ENCODE peak calls at places on chromosome 4, in eight cellular contexts. J is HFF-Myc, W is BJ, H is neural progenitor cell, K is fibroblast of pulmonary artery, I is brain microvascular endothelial cell, Y is SK-N-SH, T is NB4. Z is an unnamed sample.

GRCh38 chr4:98242538-98242937 is 18.6 kb upstream of the RAP1GDS1 start:
- DNase-seq in T (no peak), H (no peak), I (no peak), K (no peak), W (no peak), J (no peak), Y (no peak), Z (no peak)

GRCh38 chr4:109588176-109588575 is 28.1 kb downstream of the MCUB start:
- DNase-seq in T (no peak), I (no peak), Y (no peak), W (no peak), H (no peak), J (no peak), K (no peak), Z (no peak)

GRCh38 chr4:120995611-120996010 is 73.1 kb upstream of the PRDM5 start:
- DNase-seq in T (no peak), I (no peak), J (no peak), K (no peak), W (no peak), Y (no peak), H (no peak), Z (no peak)

GRCh38 chr4:86831262-86832090 is 17.7 kb downstream of the SLC10A6 start:
- DNase-seq in Y (no peak), T (no peak), K (peak), J (peak), W (peak), H (no peak), I (peak), Z (peak)

GRCh38 chr4:113446019-113446418 is 315.5 kb downstream of the CAMK2D start:
- DNase-seq in K (peak), W (no peak), H (peak), J (no peak), T (no peak), I (no peak), Y (no peak), Z (peak)

GRCh38 chr4:3070709-3071500 is 3.4 kb downstream of the HTT-AS start:
- DNase-seq in I (peak), J (no peak), H (no peak), Y (no peak), W (no peak), K (no peak), T (no peak), Z (no peak)

GRCh38 chr4:57147335-57148060 is 37.3 kb upstream of the IGFBP7 start:
- DNase-seq in I (peak), W (peak), K (peak), J (no peak), H (no peak), T (no peak), Y (no peak), Z (peak)

GRCh38 chr4:156584100-156584499 is 387.5 kb downstream of the PDGFC start:
- DNase-seq in I (no peak), K (peak), J (no peak), T (peak), Y (no peak), W (no peak), H (no peak), Z (no peak)

GRCh38 chr4:141328550-141329173 is 108.0 kb downstream of the ZNF330 start:
- DNase-seq in H (no peak), T (no peak), I (no peak), J (no peak), W (no peak), K (no peak), Y (no peak), Z (peak)

GRCh38 chr4:78864405-78865024 is 74.7 kb downstream of the PAQR3 start:
- DNase-seq in T (peak), J (peak), H (peak), Y (peak), W (peak), K (peak), I (peak), Z (peak)

GRCh38 chr4:6633091-6633906 is 7.2 kb upstream of the MRFAP1 start:
- DNase-seq in W (no peak), J (no peak), T (peak), Y (no peak), I (no peak), K (peak), H (peak), Z (peak)

GRCh38 chr4:133150643-133151300 is 1.7 kb downstream of the PCDH10 start:
- DNase-seq in I (peak), T (no peak), J (no peak), K (peak), W (no peak), H (peak), Y (peak), Z (no peak)

GRCh38 chr4:24516926-24517325 is 67.4 kb downstream of the DHX15 start:
- DNase-seq in T (no peak), H (no peak), W (no peak), I (no peak), Y (no peak), K (no peak), J (no peak), Z (no peak)

GRCh38 chr4:73816814-73817213 is 19.7 kb upstream of the CXCL6 start:
- DNase-seq in Y (no peak), K (peak), T (peak), I (peak), J (peak), H (no peak), W (peak), Z (peak)

GRCh38 chr4:109233585-109233984 is 68.9 kb downstream of the COL25A1 start:
- DNase-seq in T (no peak), W (no peak), I (no peak), K (no peak), Y (no peak), J (no peak), H (no peak), Z (no peak)

GRCh38 chr4:7194251-7195137 is 2.2 kb downstream of the SORCS2 start:
- DNase-seq in H (peak), T (peak), Y (peak), I (no peak), W (no peak), J (no peak), K (peak), Z (no peak)

GRCh38 chr4:35247047-35247446 is 997.3 kb downstream of the ARAP2 start:
- DNase-seq in I (no peak), W (no peak), J (no peak), K (no peak), T (no peak), H (no peak), Y (no peak), Z (no peak)

GRCh38 chr4:36024901-36025610 is 219.3 kb downstream of the ARAP2 start:
- DNase-seq in W (no peak), H (no peak), K (no peak), I (no peak), J (no peak), T (no peak), Y (no peak), Z (no peak)

GRCh38 chr4:131613086-131613823 is 1535.8 kb upstream of the PCDH10 start:
- DNase-seq in K (no peak), I (no peak), H (no peak), T (no peak), Y (no peak), J (no peak), W (no peak), Z (no peak)

GRCh38 chr4:76078033-76078613 is 3.6 kb downstream of the ART3 start:
- DNase-seq in Y (no peak), J (no peak), K (peak), W (no peak), T (no peak), I (no peak), H (no peak), Z (peak)
- H3K4me3 ChIP-seq in Y (no peak), J (no peak), K (no peak), W (no peak), T (no peak), I (no peak), H (no peak), Z (no peak)

DNA sequence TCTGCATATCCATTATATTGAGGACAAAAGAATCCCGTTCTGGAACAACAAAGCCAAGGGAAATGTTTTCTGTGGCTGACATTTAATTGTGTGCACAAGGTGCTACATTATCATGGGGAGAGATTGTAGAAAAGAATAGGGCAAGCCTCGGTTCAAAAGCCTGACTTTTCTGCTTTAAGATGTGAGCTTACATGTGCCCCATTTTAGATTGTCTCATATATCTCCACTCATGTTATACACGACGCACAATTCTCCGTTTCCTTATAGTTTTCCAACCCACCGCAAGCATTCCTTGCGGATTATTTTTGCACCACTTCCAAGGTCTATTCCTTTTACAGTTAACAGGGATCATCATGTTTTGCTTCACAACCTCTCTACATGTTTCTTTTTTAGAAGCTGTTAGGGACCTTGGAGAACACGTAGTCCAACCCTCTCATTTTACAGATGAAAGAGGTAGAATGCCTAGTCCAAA is 99.6 kb upstream of the MAML3 start:
- DNase-seq in Y (no peak), T (no peak), H (no peak), J (no peak), W (no peak), K (no peak), I (no peak), Z (no peak)
- H3K4me3 ChIP-seq in Y (peak), T (no peak), H (no peak), J (no peak), W (no peak), K (no peak), I (no peak), Z (no peak)

DNA sequence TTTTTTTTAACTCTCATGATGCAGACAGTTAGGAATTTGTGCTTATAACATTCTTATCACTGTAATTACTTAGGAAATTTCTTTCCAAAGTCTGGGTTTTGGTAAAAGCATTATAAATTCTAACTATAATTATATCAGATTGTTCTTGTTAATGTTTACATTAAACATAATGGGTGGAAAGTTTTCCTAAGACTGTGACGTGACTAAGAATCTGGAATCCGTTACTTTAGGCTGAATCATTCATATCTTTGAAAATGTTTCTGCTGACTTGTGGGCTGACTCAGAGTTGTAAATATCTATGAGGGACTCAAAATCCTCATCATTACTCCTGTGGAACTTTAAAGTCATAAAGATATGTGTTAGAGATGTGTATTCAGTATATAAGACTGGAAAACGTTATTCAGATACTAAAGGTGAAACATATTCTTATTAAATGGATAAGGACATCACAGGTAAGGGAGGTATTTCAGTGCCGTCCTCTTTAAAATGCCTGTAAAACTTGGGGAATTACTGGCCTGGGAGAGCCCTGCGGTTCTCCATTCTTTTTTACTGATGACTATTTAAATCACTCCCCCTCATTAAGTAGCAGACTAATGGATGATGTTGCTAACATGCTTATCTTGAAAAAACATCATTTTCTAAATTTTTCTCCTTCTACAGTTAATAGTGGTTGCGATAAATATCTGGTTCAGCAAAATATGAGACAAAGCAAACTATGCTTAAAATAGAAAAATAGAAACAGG is 159.0 kb downstream of the DCLK2 start:
- DNase-seq in Y (no peak), W (peak), I (peak), K (peak), T (no peak), H (no peak), J (peak), Z (peak)
- H3K4me3 ChIP-seq in Y (peak), W (no peak), I (peak), K (no peak), T (no peak), H (no peak), J (no peak), Z (no peak)

DNA sequence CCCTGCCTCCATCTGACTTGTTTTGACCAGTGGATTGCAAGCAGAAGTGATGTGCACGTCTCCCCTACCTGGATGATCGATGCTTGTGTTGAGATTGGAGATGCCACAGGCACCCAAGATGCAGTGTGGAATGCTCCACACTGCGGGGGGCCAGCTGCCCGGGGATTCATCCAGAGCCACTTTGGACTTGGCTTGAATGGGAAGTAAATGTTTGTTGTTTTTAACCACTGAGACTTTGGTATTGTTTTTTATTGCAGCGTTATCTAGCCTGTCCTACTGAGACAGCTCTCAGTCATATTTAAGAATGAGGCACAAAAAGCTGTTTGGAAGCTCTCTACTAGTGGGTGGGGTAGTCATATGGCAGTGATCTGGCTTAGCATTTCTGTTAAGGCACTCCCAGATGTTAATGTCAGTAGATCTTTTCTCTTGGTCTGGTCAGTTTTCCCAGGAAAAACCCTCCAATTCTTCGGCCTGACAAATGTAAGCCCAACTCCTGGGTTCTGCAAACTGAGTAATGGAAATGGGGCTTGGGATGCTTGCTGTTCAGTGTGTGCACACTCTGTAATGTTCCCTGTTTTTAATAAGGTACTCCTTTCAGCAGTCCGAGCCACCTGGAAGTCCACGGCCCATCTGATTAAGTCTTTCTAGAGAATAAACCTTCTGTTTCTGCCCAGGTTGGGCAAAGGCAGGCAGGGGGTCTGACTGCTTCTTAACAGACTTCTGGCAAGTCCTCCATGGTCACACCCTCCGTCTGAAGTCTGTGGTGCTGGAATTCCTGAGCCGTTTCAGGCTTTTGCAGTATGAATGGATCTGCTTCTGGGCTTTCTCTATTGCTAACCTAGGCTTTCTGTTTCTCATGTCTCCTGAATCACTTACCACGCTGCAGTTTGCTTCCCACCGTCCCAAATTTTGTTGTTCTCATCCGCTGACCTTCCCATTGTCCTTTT is 74.8 kb downstream of the WWC2 start:
- DNase-seq in T (no peak), Y (no peak), K (peak), J (no peak), H (peak), W (no peak), I (peak), Z (peak)
- H3K4me3 ChIP-seq in T (no peak), Y (no peak), K (no peak), J (no peak), H (no peak), W (no peak), I (no peak), Z (no peak)

Z was measured in cardiac fibroblast.